ENCODE peak calls at places on chromosomes 12 and 14, in four cellular contexts. T is GM12892, S is HepG2, H is K562. B is an unnamed sample.

GRCh38 chr12:13443498-13443897 is 247.0 kb downstream of the EMP1 start:
- DNase-seq in T (no peak), H (no peak), S (no peak), B (no peak)

GRCh38 chr12:25825494-25825893 is 133.0 kb upstream of the RASSF8 start:
- DNase-seq in H (no peak), T (no peak), S (no peak), B (no peak)

GRCh38 chr12:28602760-28603638 is 412.7 kb downstream of the CCDC91 start:
- DNase-seq in H (no peak), T (no peak), S (no peak), B (no peak)

GRCh38 chr14:55577229-55577628 is 2.8 kb upstream of the KTN1 start:
- DNase-seq in S (no peak), T (no peak), H (no peak), B (no peak)

GRCh38 chr12:11840350-11840749 is 190.9 kb downstream of the ETV6 start:
- DNase-seq in T (no peak), S (no peak), H (no peak), B (no peak)

GRCh38 chr14:67768219-67768618 is 48.2 kb downstream of the ZFYVE26 start:
- DNase-seq in S (no peak), T (no peak), H (no peak), B (no peak)

GRCh38 chr12:18882690-18883089 is 144.8 kb downstream of the CAPZA3 start:
- DNase-seq in S (peak), H (no peak), T (no peak), B (no peak)

GRCh38 chr12:14954269-14954668 is 7.1 kb downstream of the ARHGDIB start:
- DNase-seq in T (no peak), S (no peak), H (no peak), B (no peak)

GRCh38 chr12:113929312-113929989 is 36.7 kb downstream of the RBM19 start:
- DNase-seq in H (no peak), T (no peak), S (no peak), B (no peak)

GRCh38 chr12:127363392-127363791 is 903.6 kb upstream of the TMEM132C start:
- DNase-seq in S (no peak), T (no peak), H (no peak), B (no peak)

GRCh38 chr14:32254952-32255679 is 52.0 kb upstream of the RNU6-8 start:
- DNase-seq in H (peak), S (peak), T (no peak), B (peak)

GRCh38 chr12:90618606-90619005 is 336.4 kb downstream of the CCER1 start:
- DNase-seq in H (no peak), S (no peak), T (no peak), B (no peak)

GRCh38 chr12:89698607-89699006 is 10.0 kb downstream of the ATP2B1 start:
- DNase-seq in H (no peak), S (no peak), T (no peak), B (no peak)

DNA sequence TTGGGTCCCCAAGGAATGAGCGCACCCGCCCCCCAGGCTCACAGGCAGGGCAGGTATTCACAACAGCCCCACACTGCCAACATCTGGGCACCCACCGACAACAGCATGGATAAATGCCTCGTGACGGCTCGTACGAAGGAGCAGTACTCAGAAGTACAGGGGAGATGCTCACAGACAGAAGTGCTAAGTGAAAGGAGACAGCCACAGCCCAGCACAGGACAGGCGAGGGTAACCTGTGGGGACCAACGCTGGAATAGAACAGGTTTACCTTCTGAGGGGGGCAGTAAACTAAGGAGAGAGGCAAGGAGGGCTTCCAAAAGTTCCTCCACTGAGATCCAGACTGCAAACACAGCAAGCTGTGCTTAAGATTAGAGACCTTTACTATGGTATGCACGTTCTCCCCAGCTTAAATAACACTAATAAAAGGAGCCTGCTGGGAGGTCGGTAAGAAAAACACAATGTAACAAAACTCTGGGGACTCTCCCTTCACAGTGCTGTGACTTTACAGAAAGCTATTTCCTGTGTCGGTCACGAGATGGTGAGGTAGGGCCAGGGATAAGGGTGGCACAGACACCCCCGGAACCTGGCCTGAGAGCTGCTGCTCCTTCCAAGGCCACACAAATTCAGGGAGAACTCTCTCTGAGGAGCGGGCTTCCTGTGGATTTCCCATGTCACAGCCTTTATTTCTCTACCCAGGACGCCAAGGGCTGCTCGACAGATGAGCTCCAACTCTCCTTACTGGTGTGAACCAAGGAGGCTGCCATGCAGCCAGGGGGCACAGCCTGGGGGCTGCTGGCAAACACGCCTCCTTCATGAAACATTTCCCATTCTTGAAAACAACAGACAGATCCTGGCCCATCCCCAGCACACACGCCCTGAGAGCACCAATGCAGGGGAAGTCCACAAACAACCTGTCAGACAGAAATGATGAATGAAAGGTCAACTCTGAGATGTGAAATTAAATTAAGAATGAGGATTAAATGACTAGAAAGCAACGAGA is 26.3 kb downstream of the SLC15A4 start:
- DNase-seq in S (no peak), H (no peak), T (no peak), B (no peak)
- TF ChIP-seq POLR2A in S (no peak), H (no peak), T (no peak), B (no peak)

GRCh38 chr12:132397934-132398385 is 68.6 kb upstream of the GALNT9 start:
- DNase-seq in H (no peak), S (no peak), T (no peak), B (no peak)

GRCh38 chr12:132398386-132398991 is 69.1 kb upstream of the GALNT9 start:
- DNase-seq in T (no peak), H (no peak), S (no peak), B (no peak)

GRCh38 chr12:132399092-132400010 is 70.0 kb upstream of the GALNT9 start:
- DNase-seq in T (no peak), H (no peak), S (no peak), B (no peak)

GRCh38 chr12:132401982-132402381 is 72.6 kb upstream of the GALNT9 start:
- DNase-seq in H (no peak), S (no peak), T (no peak), B (no peak)

DNA sequence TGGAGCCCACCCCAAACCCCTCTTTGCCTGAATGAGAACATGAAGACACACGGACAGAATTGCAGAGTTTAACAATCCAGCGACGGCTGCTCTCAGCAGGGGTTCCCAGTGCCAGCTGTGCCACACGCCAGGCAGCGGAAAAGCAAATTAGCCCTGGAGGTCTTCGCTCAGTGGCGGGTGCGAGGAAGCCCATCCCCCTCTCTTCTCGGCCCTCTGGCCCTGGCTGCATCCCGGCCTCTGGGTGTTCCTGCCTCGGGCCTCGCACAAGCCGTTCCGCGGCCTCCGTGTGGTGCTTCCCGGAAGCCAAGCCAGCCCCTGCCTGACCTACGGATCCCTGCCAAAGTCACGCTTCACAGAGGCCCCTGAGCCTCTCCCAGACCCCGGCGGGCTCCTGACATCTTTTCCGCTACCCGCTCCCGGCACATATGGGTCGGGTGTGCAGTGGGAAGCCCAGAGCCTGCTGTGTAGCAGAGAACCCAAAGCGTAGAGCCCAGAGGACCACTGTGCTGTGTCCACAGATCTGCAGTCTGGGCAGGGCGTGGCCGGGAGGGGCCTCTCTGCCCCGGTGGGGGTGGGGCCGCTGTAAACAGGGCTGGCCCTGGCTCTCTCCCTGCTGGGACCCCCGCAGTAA is 70.7 kb upstream of the GALNT9 start:
- DNase-seq in H (peak), S (no peak), T (no peak), B (no peak)
- TF ChIP-seq TAF1 in H (no peak), S (no peak), T (no peak), B (no peak)

GRCh38 chr12:122834921-122835692 is at the start of gene HIP1R:
- DNase-seq in T (peak), H (peak), S (no peak), B (peak)
- TF ChIP-seq POLR2A in T (no peak), H (peak), S (peak), B (no peak)

GRCh38 chr14:101123639-101124525 is 220.4 kb upstream of the RTL1 start:
- DNase-seq in T (peak), H (no peak), S (no peak), B (no peak)
- TF ChIP-seq TAF1 in T (no peak), H (no peak), S (no peak), B (no peak)

B was measured in GM12891.